ENCODE peak calls at places on chromosomes 16 and 17, in five cellular contexts. V is ascending aorta, W is pancreas, B is right atrium auricular region, C is thoracic aorta. D is an unnamed sample.
A peak's percentile ranks its signal among the peaks of the same experiment; 100 is the strongest.

GRCh38 chr16:813204-813915 is 12.8 kb upstream of the GNG13 start:
- DNase-seq in V (no peak), W (peak; percentile 73), B (no peak), C (no peak), D (peak; percentile 68)

GRCh38 chr17:77400445-77400870 is 259.7 kb downstream of the SEC14L1 start:
- DNase-seq in V (no peak), W (no peak), B (no peak), C (no peak), D (no peak)

GRCh38 chr17:80773243-80773991 is 218.2 kb upstream of the CHMP6 start:
- DNase-seq in V (no peak), W (no peak), B (no peak), C (peak; percentile 47), D (no peak)

GRCh38 chr16:76157629-76158028 is 119.6 kb upstream of the CNTNAP4 start:
- DNase-seq in V (no peak), W (no peak), B (no peak), C (no peak), D (no peak)

GRCh38 chr16:8641671-8642070 is 20.2 kb downstream of the METTL22 start:
- DNase-seq in V (no peak), W (no peak), B (no peak), C (no peak), D (no peak)

GRCh38 chr16:53219795-53220194 is 165.0 kb downstream of the CHD9 start:
- DNase-seq in V (no peak), W (no peak), B (no peak), C (no peak), D (peak; percentile 27)

GRCh38 chr17:67980456-67980855 is 15.8 kb downstream of the C17orf58 start:
- DNase-seq in V (no peak), W (no peak), B (no peak), C (no peak), D (no peak)

GRCh38 chr17:73064084-73064938 is 28.2 kb downstream of the SLC39A11 start:
- DNase-seq in V (no peak), W (no peak), B (no peak), C (no peak), D (no peak)

GRCh38 chr17:8289103-8289397 is 580 bp downstream of the RANGRF start:
- DNase-seq in V (peak; percentile 65), W (peak; percentile 78), B (no peak), C (no peak), D (no peak)

GRCh38 chr16:3459401-3460090 is 16.1 kb downstream of the NAA60 start:
- DNase-seq in V (no peak), W (no peak), B (no peak), C (no peak), D (no peak)

GRCh38 chr17:68863091-68863652 is 92.0 kb downstream of the ABCA8 start:
- DNase-seq in V (no peak), W (no peak), B (no peak), C (no peak), D (no peak)

GRCh38 chr17:7191571-7192270 is 12.6 kb upstream of the ASGR1 start:
- DNase-seq in V (no peak), W (peak; percentile 57), B (no peak), C (no peak), D (peak; percentile 56)

GRCh38 chr16:75074920-75075687 is 41.5 kb downstream of the LDHD start:
- DNase-seq in V (peak; percentile 23), W (no peak), B (no peak), C (no peak), D (no peak)

GRCh38 chr17:57875109-57876022 is 25.5 kb upstream of the MRPS23 start:
- DNase-seq in V (peak; percentile 74), W (no peak), B (peak; percentile 88), C (peak; percentile 68), D (peak; percentile 94)

GRCh38 chr16:69448470-69449193 is 24.2 kb downstream of the CYB5B start:
- DNase-seq in V (no peak), W (no peak), B (no peak), C (no peak), D (no peak)

GRCh38 chr17:61532818-61533217 is 58.2 kb downstream of the NACA2 start:
- DNase-seq in V (no peak), W (no peak), B (no peak), C (no peak), D (no peak)

GRCh38 chr17:58679263-58680037 is 12.4 kb downstream of the TEX14 start:
- DNase-seq in V (no peak), W (no peak), B (no peak), C (no peak), D (peak; percentile 70)

GRCh38 chr16:29232811-29233704 is 173.5 kb downstream of the NPIPB11 start:
- DNase-seq in V (no peak), W (no peak), B (peak; percentile 23), C (no peak), D (no peak)

GRCh38 chr17:34826332-34826731 is 134.9 kb downstream of the CCT6B start:
- DNase-seq in V (no peak), W (no peak), B (no peak), C (no peak), D (peak; percentile 58)

GRCh38 chr16:56401482-56401881 is 23.9 kb downstream of the AMFR start:
- DNase-seq in V (no peak), W (no peak), B (no peak), C (no peak), D (no peak)

GRCh38 chr17:73430848-73431247 is 119.0 kb upstream of the CDC42EP4 start:
- DNase-seq in V (no peak), W (no peak), B (no peak), C (no peak), D (no peak)

GRCh38 chr16:67847064-67847861 is at the start of gene CENPT:
- DNase-seq in V (no peak), W (no peak), B (no peak), C (no peak), D (peak; percentile 75)

GRCh38 chr17:76997981-76998531 is 129.9 kb downstream of the MGAT5B start:
- DNase-seq in V (no peak), W (no peak), B (no peak), C (no peak), D (no peak)

GRCh38 chr17:75238020-75238580 is 23.3 kb downstream of the GGA3 start:
- DNase-seq in V (no peak), W (no peak), B (no peak), C (no peak), D (no peak)

GRCh38 chr17:75830168-75831031 is 13.8 kb downstream of the UNC13D start:
- DNase-seq in V (no peak), W (no peak), B (no peak), C (no peak), D (no peak)

GRCh38 chr17:3639981-3640596 is 3.5 kb downstream of the CTNS start:
- DNase-seq in V (no peak), W (no peak), B (no peak), C (no peak), D (no peak)

GRCh38 chr17:66789093-66789492 is 45.8 kb upstream of the CACNG5 start:
- DNase-seq in V (no peak), W (no peak), B (no peak), C (no peak), D (no peak)

GRCh38 chr16:5649762-5650445 is 552.3 kb upstream of the EEF2KMT start:
- DNase-seq in V (no peak), W (no peak), B (no peak), C (no peak), D (no peak)

GRCh38 chr17:75544250-75544649 is 18.8 kb downstream of the LLGL2 start:
- DNase-seq in V (no peak), W (no peak), B (no peak), C (no peak), D (no peak)

GRCh38 chr17:9350083-9350482 is 225.5 kb downstream of the STX8 start:
- DNase-seq in V (no peak), W (no peak), B (no peak), C (no peak), D (peak; percentile 52)

GRCh38 chr17:64387145-64387473 is 3.6 kb downstream of the PECAM1 start:
- DNase-seq in V (no peak), W (no peak), B (no peak), C (no peak), D (no peak)

GRCh38 chr17:17709815-17710321 is 28.6 kb downstream of the RAI1 start:
- DNase-seq in V (no peak), W (no peak), B (no peak), C (no peak), D (no peak)
- H3K27ac ChIP-seq in V (peak overlapping the region; percentile 70), W (peak overlapping the region; percentile 82), B (peak overlapping the region; percentile 40), C (peak overlapping the region; percentile 56), D (peak overlapping the region; percentile 89)

GRCh38 chr16:2090481-2090797 is 42.7 kb downstream of the TSC2 start:
- DNase-seq in V (no peak), W (no peak), B (no peak), C (no peak), D (no peak)

GRCh38 chr16:2091722-2092620 is 43.7 kb downstream of the PKD1 start:
- DNase-seq in V (no peak), W (no peak), B (no peak), C (no peak), D (no peak)

GRCh38 chr16:2092866-2093265 is 42.8 kb downstream of the PKD1 start:
- DNase-seq in V (no peak), W (no peak), B (no peak), C (no peak), D (no peak)

GRCh38 chr16:2089676-2090480 is 42.1 kb downstream of the TSC2 start:
- DNase-seq in V (no peak), W (no peak), B (no peak), C (no peak), D (no peak)

GRCh38 chr16:2090819-2091721 is 43.3 kb downstream of the TSC2 start:
- DNase-seq in V (no peak), W (peak; percentile 98), B (no peak), C (no peak), D (peak; percentile 60)
- TF ChIP-seq CTCF in V (no peak), W (peak; percentile 16), B (no peak), C (no peak), D (peak; percentile 27)

GRCh38 chr16:10767127-10767526 is 23.5 kb downstream of the NUBP1 start:
- DNase-seq in V (no peak), W (no peak), B (no peak), C (no peak), D (no peak)
- H3K27ac ChIP-seq in V (no peak overlapping the region), W (no peak overlapping the region), B (no peak overlapping the region), C (no peak overlapping the region), D (no peak overlapping the region)

GRCh38 chr17:47735536-47736011 is 2.5 kb downstream of the TBX21 start:
- DNase-seq in V (no peak), W (peak; percentile 32), B (no peak), C (no peak), D (no peak)
- TF ChIP-seq CTCF in V (no peak), W (no peak), B (no peak), C (no peak), D (no peak)